ENCODE peak calls at places on chromosomes 4 and X, in five cellular contexts. A is OCI-M1, B is fibroblast of the aortic adventitia, I is NCI-H446, N is SW 1271. C is an unnamed sample.

GRCh38 chr4:7448036-7448435 is 13.3 kb upstream of the PSAPL1 start:
- DNase-seq in A (no peak), B (no peak), I (no peak), N (no peak), C (no peak)

GRCh38 chr4:16067515-16067914 is 16.3 kb downstream of the PROM1 start:
- DNase-seq in A (peak; percentile 40), B (no peak), I (no peak), N (no peak), C (no peak)

GRCh38 chr4:135508006-135508714 is 1306.6 kb upstream of the PABPC4L start:
- DNase-seq in A (peak; percentile 17), B (peak; percentile 44), I (no peak), N (peak; percentile 79), C (no peak)

GRCh38 chr4:99947608-99948007 is 1.2 kb upstream of the DNAJB14 start:
- DNase-seq in A (no peak), B (no peak), I (peak; percentile 37), N (no peak), C (peak; percentile 38)

GRCh38 chr4:81651500-81651899 is 179.8 kb upstream of the RASGEF1B start:
- DNase-seq in A (peak; percentile 57), B (peak; percentile 34), I (no peak), N (no peak), C (no peak)

GRCh38 chr4:3316146-3316545 is 23.3 kb downstream of the RGS12 start:
- DNase-seq in A (no peak), B (no peak), I (no peak), N (no peak), C (no peak)

GRCh38 chr4:139005774-139006173 is 9.8 kb upstream of the NOCT start:
- DNase-seq in A (no peak), B (no peak), I (no peak), N (no peak), C (no peak)

GRCh38 chr4:40506492-40506891 is 123.2 kb downstream of the RBM47 start:
- DNase-seq in A (no peak), B (no peak), I (no peak), N (no peak), C (no peak)

GRCh38 chrX:115259238-115259875 is 25.5 kb upstream of the LRCH2 start:
- DNase-seq in A (peak; percentile 80), B (peak; percentile 10), I (no peak), N (no peak), C (peak; percentile 8)

GRCh38 chrX:17442898-17443297 is 67.9 kb downstream of the NHS start:
- DNase-seq in A (no peak), B (no peak), I (no peak), N (no peak), C (no peak)

GRCh38 chrX:115472131-115472530 is 88.8 kb upstream of the PLS3 start:
- DNase-seq in A (no peak), B (no peak), I (no peak), N (no peak), C (no peak)

GRCh38 chr4:90099795-90100194 is 27.4 kb upstream of the CCSER1 start:
- DNase-seq in A (peak; percentile 87), B (no peak), I (no peak), N (no peak), C (no peak)